ENCODE peak calls at places on chromosomes 2 and 18, in eight cellular contexts. D is cardiac muscle cell, K is HCT116, X is tibial artery, N is heart right ventricle, G is neural progenitor cell, U is adrenal gland, W is GM23248. V is an unnamed sample.
A peak's percentile ranks its signal among the peaks of the same experiment; 100 is the strongest.

GRCh38 chr2:98376996-98377395 is 30.7 kb downstream of the CNGA3 start:
- DNase-seq in D (no peak), K (no peak), X (no peak), N (no peak), G (no peak), U (no peak), W (no peak), V (no peak)

GRCh38 chr18:13566941-13567762 is 159.2 kb downstream of the FAM210A start:
- DNase-seq in D (peak; percentile 67), K (no peak), X (peak; percentile 60), N (peak; percentile 36), G (no peak), U (peak; percentile 57), W (peak; percentile 19), V (no peak)

GRCh38 chr2:43623052-43623451 is 14.0 kb upstream of the PLEKHH2 start:
- DNase-seq in D (peak; percentile 24), K (no peak), X (no peak), N (no peak), G (no peak), U (no peak), W (peak; percentile 23), V (peak; percentile 56)

GRCh38 chr2:2452961-2453360 is 121.9 kb upstream of the MYT1L start:
- DNase-seq in D (no peak), K (no peak), X (no peak), N (no peak), G (no peak), U (no peak), W (no peak), V (no peak)

GRCh38 chr18:3500016-3500415 is 50.0 kb downstream of the TGIF1 start:
- DNase-seq in D (no peak), K (no peak), X (no peak), N (no peak), G (no peak), U (peak; percentile 23), W (no peak), V (no peak)

GRCh38 chr2:202249864-202250263 is 11.5 kb upstream of the SUMO1 start:
- DNase-seq in D (no peak), K (no peak), X (no peak), N (no peak), G (peak; percentile 24), U (no peak), W (no peak), V (no peak)

GRCh38 chr2:134406311-134406710 is 152.4 kb downstream of the MGAT5 start:
- DNase-seq in D (no peak), K (no peak), X (no peak), N (no peak), G (no peak), U (no peak), W (no peak), V (no peak)

GRCh38 chr2:23385351-23385747 is 370 bp downstream of the KLHL29 start:
- DNase-seq in D (no peak), K (no peak), X (peak; percentile 34), N (peak; percentile 48), G (peak; percentile 76), U (peak; percentile 29), W (peak; percentile 80), V (no peak)

GRCh38 chr18:65567372-65567771 is 183.4 kb upstream of the CDH7 start:
- DNase-seq in D (peak; percentile 38), K (no peak), X (no peak), N (no peak), G (peak; percentile 23), U (no peak), W (no peak), V (no peak)

GRCh38 chr2:220458051-220458450 is 830.6 kb downstream of the SLC4A3 start:
- DNase-seq in D (no peak), K (no peak), X (no peak), N (no peak), G (no peak), U (no peak), W (no peak), V (no peak)

GRCh38 chr2:229714080-229714735 is at the start of gene DNER:
- DNase-seq in D (peak; percentile 63), K (no peak), X (no peak), N (peak; percentile 20), G (peak; percentile 87), U (peak; percentile 76), W (peak; percentile 32), V (no peak)

GRCh38 chr2:101533611-101534601 is 59.0 kb upstream of the RFX8 start:
- DNase-seq in D (no peak), K (no peak), X (no peak), N (peak; percentile 19), G (peak; percentile 7), U (no peak), W (no peak), V (no peak)

GRCh38 chr2:162184362-162184761 is 32.3 kb upstream of the GCG start:
- DNase-seq in D (no peak), K (no peak), X (no peak), N (no peak), G (no peak), U (no peak), W (no peak), V (no peak)

GRCh38 chr2:196464311-196464710 is 175.2 kb upstream of the CCDC150 start:
- DNase-seq in D (no peak), K (no peak), X (no peak), N (no peak), G (no peak), U (no peak), W (no peak), V (no peak)

GRCh38 chr2:26001743-26002341 is 19.5 kb upstream of the KIF3C start:
- DNase-seq in D (no peak), K (no peak), X (peak; percentile 78), N (peak; percentile 57), G (no peak), U (peak; percentile 83), W (peak; percentile 72), V (peak; percentile 84)

GRCh38 chr2:152766908-152767307 is 48.5 kb downstream of the ARL6IP6 start:
- DNase-seq in D (no peak), K (no peak), X (no peak), N (no peak), G (no peak), U (no peak), W (peak; percentile 22), V (no peak)

GRCh38 chr2:78861546-78861945 is 164.0 kb upstream of the REG3G start:
- DNase-seq in D (peak; percentile 17), K (no peak), X (no peak), N (no peak), G (peak; percentile 42), U (peak; percentile 7), W (peak; percentile 2), V (no peak)

GRCh38 chr2:171160630-171161424 is at the start of gene TLK1:
- DNase-seq in D (peak; percentile 88), K (peak; percentile 18), X (peak; percentile 72), N (peak; percentile 77), G (peak; percentile 91), U (peak; percentile 86), W (peak; percentile 92), V (peak; percentile 79)

GRCh38 chr2:69083126-69083733 is 70.3 kb downstream of the ANTXR1 start:
- DNase-seq in D (no peak), K (no peak), X (no peak), N (no peak), G (no peak), U (peak; percentile 62), W (peak; percentile 80), V (no peak)

GRCh38 chr2:234694244-234695013 is 197.5 kb upstream of the ARL4C start:
- DNase-seq in D (no peak), K (peak; percentile 60), X (no peak), N (no peak), G (no peak), U (peak; percentile 34), W (peak; percentile 79), V (no peak)
- H3K9me3 ChIP-seq in D (no peaks in the 10 kb centered on the region), K (peaks cover 18% of the 10 kb centered on the region), X (peaks cover 4% of the 10 kb centered on the region), N (peaks cover 46% of the 10 kb centered on the region), G (peaks cover 8% of the 10 kb centered on the region), U (no peaks in the 10 kb centered on the region), W (no peaks in the 10 kb centered on the region), V (no peaks in the 10 kb centered on the region)

DNA sequence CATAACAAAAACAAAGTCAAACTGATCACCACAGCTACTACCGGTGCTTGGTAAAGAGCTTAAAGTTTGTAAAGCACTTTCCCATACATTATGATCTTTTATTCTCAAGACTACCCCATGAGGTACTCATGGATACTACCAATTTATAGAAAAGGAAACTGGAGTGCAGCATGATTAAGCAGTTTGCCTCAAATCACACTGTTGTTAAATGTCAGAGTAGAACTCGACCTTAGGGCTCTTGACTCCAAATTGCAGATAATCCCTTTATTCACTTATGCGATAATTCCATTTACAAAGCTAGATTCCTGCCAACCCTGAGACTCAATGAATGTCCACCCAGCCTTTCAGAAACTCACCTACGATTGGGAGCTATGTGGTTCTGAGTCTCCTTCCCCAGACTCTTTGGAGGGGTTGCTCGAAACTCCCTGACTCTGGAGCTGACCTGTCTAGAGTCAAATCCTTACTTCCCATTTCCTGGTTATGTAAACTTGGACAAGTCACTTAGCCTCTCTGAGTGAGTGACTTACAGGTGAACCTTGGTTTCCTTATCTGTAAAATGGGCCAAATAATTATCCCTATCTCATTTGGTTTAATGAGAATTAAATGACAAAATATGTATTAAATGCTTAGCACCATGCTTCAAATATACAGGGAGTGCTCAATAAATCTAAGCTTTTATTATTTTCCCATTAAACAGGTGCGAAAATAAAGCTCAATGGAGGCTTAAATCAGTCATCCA is 47.4 kb downstream of the PSD4 start:
- DNase-seq in D (no peak), K (no peak), X (no peak), N (no peak), G (no peak), U (no peak), W (no peak), V (no peak)
- H3K27ac ChIP-seq in D (no peak overlapping the region), K (no peak overlapping the region), X (no peak overlapping the region), N (no peak overlapping the region), G (no peak overlapping the region), U (peak overlapping the region; percentile 93), W (no peak overlapping the region), V (no peak overlapping the region)

GRCh38 chr2:122927710-122928249 is 1097.3 kb upstream of the CNTNAP5 start:
- DNase-seq in D (no peak), K (no peak), X (no peak), N (no peak), G (peak; percentile 12), U (no peak), W (no peak), V (no peak)
- H3K9me3 ChIP-seq in D (no peaks in the 10 kb centered on the region), K (peaks cover 31% of the 10 kb centered on the region), X (peaks cover 18% of the 10 kb centered on the region), N (peaks cover 49% of the 10 kb centered on the region), G (no peaks in the 10 kb centered on the region), U (no peaks in the 10 kb centered on the region), W (no peaks in the 10 kb centered on the region), V (no peaks in the 10 kb centered on the region)

GRCh38 chr18:12318334-12318697 is 10.3 kb downstream of the TUBB6 start:
- DNase-seq in D (no peak), K (no peak), X (no peak), N (no peak), G (no peak), U (no peak), W (no peak), V (no peak)

GRCh38 chr18:12317664-12318333 is 9.8 kb downstream of the TUBB6 start:
- DNase-seq in D (no peak), K (no peak), X (no peak), N (no peak), G (no peak), U (no peak), W (peak; percentile 84), V (no peak)

GRCh38 chr18:12315911-12316310 is 7.9 kb downstream of the TUBB6 start:
- DNase-seq in D (no peak), K (no peak), X (no peak), N (peak; percentile 71), G (no peak), U (no peak), W (peak; percentile 56), V (no peak)

GRCh38 chr18:12321331-12321730 is 13.3 kb downstream of the TUBB6 start:
- DNase-seq in D (no peak), K (no peak), X (no peak), N (no peak), G (no peak), U (no peak), W (peak; percentile 24), V (no peak)

GRCh38 chr18:12318857-12319256 is 10.8 kb downstream of the TUBB6 start:
- DNase-seq in D (no peak), K (no peak), X (no peak), N (no peak), G (no peak), U (no peak), W (no peak), V (no peak)
- H3K27ac ChIP-seq in D (peak overlapping the region; percentile 45), K (no peak overlapping the region), X (peak overlapping the region; percentile 25), N (peak overlapping the region; percentile 86), G (no peak overlapping the region), U (no peak overlapping the region), W (peak overlapping the region; percentile 98), V (no peak overlapping the region)